ENCODE peak calls at places on chromosomes 4 and X, in six cellular contexts. One of them, this sample, is unnamed.
A peak's percentile ranks its signal among the peaks of the same experiment; 100 is the strongest.

GRCh38 chr4:61772116-61772515 is 572.0 kb downstream of the ADGRL3 start:
- DNase-seq in breast epithelium: no peak
- DNase-seq in hepatocyte: no peak
- DNase-seq in mammary epithelial cell: peak; percentile 69
- DNase-seq in HepG2: no peak
- DNase-seq in choroid plexus epithelial cell: peak; percentile 45
- DNase-seq in this sample: no peak

GRCh38 chr4:74148205-74148604 is 9.7 kb upstream of the MTHFD2L start:
- DNase-seq in breast epithelium: no peak
- DNase-seq in hepatocyte: no peak
- DNase-seq in mammary epithelial cell: no peak
- DNase-seq in HepG2: no peak
- DNase-seq in choroid plexus epithelial cell: no peak
- DNase-seq in this sample: no peak

GRCh38 chr4:20433101-20433705 is 181.5 kb downstream of the SLIT2 start:
- DNase-seq in breast epithelium: no peak
- DNase-seq in hepatocyte: no peak
- DNase-seq in mammary epithelial cell: no peak
- DNase-seq in HepG2: no peak
- DNase-seq in choroid plexus epithelial cell: no peak
- DNase-seq in this sample: no peak

GRCh38 chrX:96846841-96847240 is 36.9 kb upstream of the RPA4 start:
- DNase-seq in breast epithelium: no peak
- DNase-seq in hepatocyte: no peak
- DNase-seq in mammary epithelial cell: no peak
- DNase-seq in HepG2: no peak
- DNase-seq in choroid plexus epithelial cell: no peak
- DNase-seq in this sample: no peak

GRCh38 chr4:159051245-159052071 is 51.4 kb upstream of the RAPGEF2 start:
- DNase-seq in breast epithelium: no peak
- DNase-seq in hepatocyte: no peak
- DNase-seq in mammary epithelial cell: no peak
- DNase-seq in HepG2: no peak
- DNase-seq in choroid plexus epithelial cell: peak; percentile 22
- DNase-seq in this sample: no peak

GRCh38 chr4:83378426-83378825 is 43.8 kb upstream of the HPSE start:
- DNase-seq in breast epithelium: no peak
- DNase-seq in hepatocyte: no peak
- DNase-seq in mammary epithelial cell: no peak
- DNase-seq in HepG2: no peak
- DNase-seq in choroid plexus epithelial cell: no peak
- DNase-seq in this sample: no peak

GRCh38 chrX:114841051-114841450 is 176.4 kb downstream of the IL13RA2 start:
- DNase-seq in breast epithelium: no peak
- DNase-seq in hepatocyte: no peak
- DNase-seq in mammary epithelial cell: peak; percentile 1
- DNase-seq in HepG2: no peak
- DNase-seq in choroid plexus epithelial cell: peak; percentile 13
- DNase-seq in this sample: no peak

GRCh38 chrX:97132654-97133415 is 249.1 kb downstream of the RPA4 start:
- DNase-seq in breast epithelium: no peak
- DNase-seq in hepatocyte: no peak
- DNase-seq in mammary epithelial cell: no peak
- DNase-seq in HepG2: no peak
- DNase-seq in choroid plexus epithelial cell: no peak
- DNase-seq in this sample: no peak

GRCh38 chrX:69120476-69120875 is 44.8 kb downstream of the PJA1 start:
- DNase-seq in breast epithelium: no peak
- DNase-seq in hepatocyte: no peak
- DNase-seq in mammary epithelial cell: no peak
- DNase-seq in HepG2: no peak
- DNase-seq in choroid plexus epithelial cell: no peak
- DNase-seq in this sample: no peak

GRCh38 chr4:91936301-91936700 is 367.5 kb upstream of the GRID2 start:
- DNase-seq in breast epithelium: no peak
- DNase-seq in hepatocyte: peak; percentile 49
- DNase-seq in mammary epithelial cell: no peak
- DNase-seq in HepG2: no peak
- DNase-seq in choroid plexus epithelial cell: peak; percentile 69
- DNase-seq in this sample: peak; percentile 58

GRCh38 chr4:95363966-95364365 is 184.8 kb downstream of the UNC5C start:
- DNase-seq in breast epithelium: no peak
- DNase-seq in hepatocyte: no peak
- DNase-seq in mammary epithelial cell: peak; percentile 1
- DNase-seq in HepG2: no peak
- DNase-seq in choroid plexus epithelial cell: no peak
- DNase-seq in this sample: peak; percentile 13

GRCh38 chr4:95361696-95361965 is 187.1 kb downstream of the UNC5C start:
- DNase-seq in breast epithelium: no peak
- DNase-seq in hepatocyte: no peak
- DNase-seq in mammary epithelial cell: no peak
- DNase-seq in HepG2: no peak
- DNase-seq in choroid plexus epithelial cell: no peak
- DNase-seq in this sample: no peak

GRCh38 chr4:95363579-95363965 is 185.2 kb downstream of the UNC5C start:
- DNase-seq in breast epithelium: no peak
- DNase-seq in hepatocyte: no peak
- DNase-seq in mammary epithelial cell: no peak
- DNase-seq in HepG2: no peak
- DNase-seq in choroid plexus epithelial cell: no peak
- DNase-seq in this sample: no peak

GRCh38 chr4:95362066-95362465 is 186.7 kb downstream of the UNC5C start:
- DNase-seq in breast epithelium: no peak
- DNase-seq in hepatocyte: no peak
- DNase-seq in mammary epithelial cell: no peak
- DNase-seq in HepG2: no peak
- DNase-seq in choroid plexus epithelial cell: no peak
- DNase-seq in this sample: no peak

DNA sequence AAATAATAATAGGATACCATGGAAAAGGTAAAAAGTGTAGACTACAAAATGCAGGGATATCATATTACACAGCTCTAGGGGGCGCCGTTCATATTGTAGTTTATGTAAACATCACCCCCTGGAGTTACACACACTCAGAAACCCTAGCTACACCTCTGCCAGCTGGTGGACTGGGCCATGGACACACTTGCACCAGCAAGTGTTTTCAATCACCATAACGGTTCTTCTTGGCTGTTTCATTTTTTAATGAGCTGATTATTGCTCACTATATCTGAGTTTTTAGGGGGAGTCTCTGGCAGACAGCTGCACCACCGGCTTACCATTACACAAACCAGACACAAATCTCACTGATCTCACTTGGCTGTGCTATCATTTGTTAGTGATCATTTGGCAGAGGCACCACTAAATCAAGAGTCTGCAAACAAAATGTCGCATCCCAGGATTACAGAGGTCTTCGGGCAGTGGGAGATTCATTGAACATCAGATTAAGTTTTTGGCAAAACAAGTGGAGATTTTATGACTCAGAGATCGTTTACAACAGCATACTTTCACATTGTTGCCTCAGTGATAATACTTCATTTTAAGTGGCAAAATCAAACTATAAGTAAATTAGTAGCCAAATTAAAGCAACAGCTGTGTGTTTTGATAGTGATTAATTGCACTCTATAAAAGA is 185.7 kb downstream of the UNC5C start:
- DNase-seq in breast epithelium: no peak
- DNase-seq in hepatocyte: peak; percentile 19
- DNase-seq in mammary epithelial cell: peak; percentile 1
- DNase-seq in HepG2: peak; percentile 14
- DNase-seq in choroid plexus epithelial cell: peak; percentile 43
- DNase-seq in this sample: peak; percentile 35
- TF ChIP-seq CTCF in breast epithelium: no peak
- TF ChIP-seq CTCF in hepatocyte: peak; percentile 31
- TF ChIP-seq CTCF in mammary epithelial cell: no peak
- TF ChIP-seq CTCF in HepG2: peak; percentile 5
- TF ChIP-seq CTCF in choroid plexus epithelial cell: peak; percentile 42
- TF ChIP-seq CTCF in this sample: peak; percentile 22

GRCh38 chrX:103913356-103914020 is 48.9 kb upstream of the TMSB15B start:
- DNase-seq in breast epithelium: no peak
- DNase-seq in hepatocyte: no peak
- DNase-seq in mammary epithelial cell: no peak
- DNase-seq in HepG2: no peak
- DNase-seq in choroid plexus epithelial cell: peak; percentile 33
- DNase-seq in this sample: no peak

GRCh38 chrX:103918050-103918449 is 44.4 kb upstream of the TMSB15B start:
- DNase-seq in breast epithelium: no peak
- DNase-seq in hepatocyte: peak; percentile 71
- DNase-seq in mammary epithelial cell: peak; percentile 65
- DNase-seq in HepG2: no peak
- DNase-seq in choroid plexus epithelial cell: peak; percentile 72
- DNase-seq in this sample: peak; percentile 60

GRCh38 chrX:103918584-103919335 is 43.7 kb upstream of the TMSB15B start:
- DNase-seq in breast epithelium: no peak
- DNase-seq in hepatocyte: peak; percentile 66
- DNase-seq in mammary epithelial cell: peak; percentile 66
- DNase-seq in HepG2: no peak
- DNase-seq in choroid plexus epithelial cell: peak; percentile 59
- DNase-seq in this sample: peak; percentile 51

GRCh38 chrX:103919336-103919682 is 43.1 kb upstream of the TMSB15B start:
- DNase-seq in breast epithelium: no peak
- DNase-seq in hepatocyte: peak; percentile 34
- DNase-seq in mammary epithelial cell: no peak
- DNase-seq in HepG2: no peak
- DNase-seq in choroid plexus epithelial cell: peak; percentile 59
- DNase-seq in this sample: peak; percentile 54
- H3K4me3 ChIP-seq in breast epithelium: peak overlapping the region; percentile 77
- H3K4me3 ChIP-seq in hepatocyte: peak overlapping the region; percentile 79
- H3K4me3 ChIP-seq in mammary epithelial cell: peak overlapping the region; percentile 65
- H3K4me3 ChIP-seq in HepG2: no peak overlapping the region
- H3K4me3 ChIP-seq in choroid plexus epithelial cell: peak overlapping the region; percentile 67
- H3K4me3 ChIP-seq in this sample: peak overlapping the region; percentile 66

GRCh38 chrX:72080150-72080549 is 51.6 kb downstream of the RTL5 start:
- DNase-seq in breast epithelium: no peak
- DNase-seq in hepatocyte: no peak
- DNase-seq in mammary epithelial cell: no peak
- DNase-seq in HepG2: no peak
- DNase-seq in choroid plexus epithelial cell: no peak
- DNase-seq in this sample: no peak
- TF ChIP-seq CTCF in breast epithelium: no peak
- TF ChIP-seq CTCF in hepatocyte: no peak
- TF ChIP-seq CTCF in mammary epithelial cell: no peak
- TF ChIP-seq CTCF in HepG2: no peak
- TF ChIP-seq CTCF in choroid plexus epithelial cell: no peak
- TF ChIP-seq CTCF in this sample: no peak

GRCh38 chr4:27770895-27771294 is 910.3 kb downstream of the STIM2 start:
- DNase-seq in breast epithelium: no peak
- DNase-seq in hepatocyte: no peak
- DNase-seq in mammary epithelial cell: no peak
- DNase-seq in HepG2: no peak
- DNase-seq in choroid plexus epithelial cell: no peak
- DNase-seq in this sample: no peak
- H3K4me3 ChIP-seq in breast epithelium: no peak overlapping the region
- H3K4me3 ChIP-seq in hepatocyte: no peak overlapping the region
- H3K4me3 ChIP-seq in mammary epithelial cell: no peak overlapping the region
- H3K4me3 ChIP-seq in HepG2: no peak overlapping the region
- H3K4me3 ChIP-seq in choroid plexus epithelial cell: no peak overlapping the region
- H3K4me3 ChIP-seq in this sample: no peak overlapping the region

GRCh38 chr4:97984545-97985131 is 158.6 kb downstream of the STPG2 start:
- DNase-seq in breast epithelium: no peak
- DNase-seq in hepatocyte: no peak
- DNase-seq in mammary epithelial cell: no peak
- DNase-seq in HepG2: no peak
- DNase-seq in choroid plexus epithelial cell: peak; percentile 8
- DNase-seq in this sample: no peak
- TF ChIP-seq CTCF in breast epithelium: no peak
- TF ChIP-seq CTCF in hepatocyte: peak; percentile 31
- TF ChIP-seq CTCF in mammary epithelial cell: peak; percentile 70
- TF ChIP-seq CTCF in HepG2: peak; percentile 8
- TF ChIP-seq CTCF in choroid plexus epithelial cell: peak; percentile 47
- TF ChIP-seq CTCF in this sample: no peak

GRCh38 chr4:7041851-7042696 is 1.1 kb upstream of the TADA2B start:
- DNase-seq in breast epithelium: no peak
- DNase-seq in hepatocyte: peak; percentile 75
- DNase-seq in mammary epithelial cell: no peak
- DNase-seq in HepG2: no peak
- DNase-seq in choroid plexus epithelial cell: no peak
- DNase-seq in this sample: peak; percentile 41

GRCh38 chr4:7044415-7044930 is 1.3 kb downstream of the TADA2B start:
- DNase-seq in breast epithelium: no peak
- DNase-seq in hepatocyte: no peak
- DNase-seq in mammary epithelial cell: no peak
- DNase-seq in HepG2: no peak
- DNase-seq in choroid plexus epithelial cell: peak; percentile 39
- DNase-seq in this sample: peak; percentile 16

GRCh38 chr4:7045553-7045952 is 2.4 kb downstream of the TADA2B start:
- DNase-seq in breast epithelium: no peak
- DNase-seq in hepatocyte: no peak
- DNase-seq in mammary epithelial cell: no peak
- DNase-seq in HepG2: no peak
- DNase-seq in choroid plexus epithelial cell: no peak
- DNase-seq in this sample: no peak

GRCh38 chr4:7042697-7043464 is at the start of gene TADA2B:
- DNase-seq in breast epithelium: peak; percentile 96
- DNase-seq in hepatocyte: peak; percentile 99
- DNase-seq in mammary epithelial cell: peak; percentile 98
- DNase-seq in HepG2: peak; percentile 93
- DNase-seq in choroid plexus epithelial cell: peak; percentile 99
- DNase-seq in this sample: peak; percentile 96

GRCh38 chr4:7043521-7044414 is 596 bp downstream of the TADA2B start:
- DNase-seq in breast epithelium: no peak
- DNase-seq in hepatocyte: peak; percentile 69
- DNase-seq in mammary epithelial cell: peak; percentile 45
- DNase-seq in HepG2: no peak
- DNase-seq in choroid plexus epithelial cell: peak; percentile 45
- DNase-seq in this sample: peak; percentile 37
- H3K4me3 ChIP-seq in breast epithelium: peak overlapping the region; percentile 89
- H3K4me3 ChIP-seq in hepatocyte: peak overlapping the region; percentile 100
- H3K4me3 ChIP-seq in mammary epithelial cell: peak overlapping the region; percentile 98
- H3K4me3 ChIP-seq in HepG2: peak overlapping the region; percentile 78
- H3K4me3 ChIP-seq in choroid plexus epithelial cell: peak overlapping the region; percentile 88
- H3K4me3 ChIP-seq in this sample: peak overlapping the region; percentile 91

DNA sequence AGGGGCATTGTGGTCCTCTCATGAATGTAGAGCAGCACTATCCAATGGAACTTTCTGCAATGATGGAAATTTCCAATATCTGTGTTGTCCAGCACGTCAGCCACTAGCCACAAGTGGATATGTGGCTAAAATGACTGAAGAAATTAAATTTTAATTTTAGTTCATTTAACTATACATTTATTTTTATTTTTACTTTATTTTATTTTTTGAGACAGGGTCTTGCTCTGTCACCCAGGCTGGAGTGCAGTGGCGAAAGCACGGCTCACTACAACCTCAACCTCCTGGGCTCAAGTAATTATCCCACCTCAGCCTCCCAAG is 13.3 kb upstream of the RBBP7 start:
- DNase-seq in breast epithelium: no peak
- DNase-seq in hepatocyte: no peak
- DNase-seq in mammary epithelial cell: no peak
- DNase-seq in HepG2: no peak
- DNase-seq in choroid plexus epithelial cell: no peak
- DNase-seq in this sample: no peak
- TF ChIP-seq CTCF in breast epithelium: no peak
- TF ChIP-seq CTCF in hepatocyte: no peak
- TF ChIP-seq CTCF in mammary epithelial cell: no peak
- TF ChIP-seq CTCF in HepG2: no peak
- TF ChIP-seq CTCF in choroid plexus epithelial cell: no peak
- TF ChIP-seq CTCF in this sample: no peak

GRCh38 chr4:55543858-55544257 is 2.9 kb downstream of the CLOCK start:
- DNase-seq in breast epithelium: no peak
- DNase-seq in hepatocyte: no peak
- DNase-seq in mammary epithelial cell: no peak
- DNase-seq in HepG2: no peak
- DNase-seq in choroid plexus epithelial cell: no peak
- DNase-seq in this sample: peak; percentile 40
- H3K4me3 ChIP-seq in breast epithelium: no peak overlapping the region
- H3K4me3 ChIP-seq in hepatocyte: no peak overlapping the region
- H3K4me3 ChIP-seq in mammary epithelial cell: peak overlapping the region; percentile 84
- H3K4me3 ChIP-seq in HepG2: no peak overlapping the region
- H3K4me3 ChIP-seq in choroid plexus epithelial cell: no peak overlapping the region
- H3K4me3 ChIP-seq in this sample: peak overlapping the region; percentile 83

This sample was measured in fibroblast of the aortic adventitia.